ENCODE peak calls at places on chromosome 12, in five cellular contexts. One of them, this sample, is unnamed.

GRCh38 chr12:3218150-3218845 is 141.1 kb downstream of the TSPAN9 start:
- DNase-seq in islet precursor cell: no peak
- DNase-seq in neural crest cell: no peak
- DNase-seq in stomach: peak; percentile 41
- DNase-seq in MM.1S: no peak
- DNase-seq in this sample: peak; percentile 83

GRCh38 chr12:13041224-13041623 is 3.0 kb upstream of the FAM234B start:
- DNase-seq in islet precursor cell: no peak
- DNase-seq in neural crest cell: no peak
- DNase-seq in stomach: no peak
- DNase-seq in MM.1S: no peak
- DNase-seq in this sample: no peak

GRCh38 chr12:100545092-100545491 is 28.4 kb upstream of the GAS2L3 start:
- DNase-seq in islet precursor cell: no peak
- DNase-seq in neural crest cell: no peak
- DNase-seq in stomach: no peak
- DNase-seq in MM.1S: no peak
- DNase-seq in this sample: no peak

GRCh38 chr12:16880864-16881285 is 274.9 kb upstream of the LMO3 start:
- DNase-seq in islet precursor cell: no peak
- DNase-seq in neural crest cell: no peak
- DNase-seq in stomach: peak; percentile 33
- DNase-seq in MM.1S: no peak
- DNase-seq in this sample: no peak

GRCh38 chr12:123997033-123997822 is 24.2 kb downstream of the ZNF664 start:
- DNase-seq in islet precursor cell: no peak
- DNase-seq in neural crest cell: no peak
- DNase-seq in stomach: no peak
- DNase-seq in MM.1S: no peak
- DNase-seq in this sample: no peak

GRCh38 chr12:6821271-6821673 is 349 bp upstream of the GPR162 start:
- DNase-seq in islet precursor cell: peak; percentile 94
- DNase-seq in neural crest cell: no peak
- DNase-seq in stomach: peak; percentile 43
- DNase-seq in MM.1S: no peak
- DNase-seq in this sample: peak; percentile 93

GRCh38 chr12:103698752-103699540 is 111.9 kb downstream of the STAB2 start:
- DNase-seq in islet precursor cell: no peak
- DNase-seq in neural crest cell: no peak
- DNase-seq in stomach: no peak
- DNase-seq in MM.1S: no peak
- DNase-seq in this sample: no peak

GRCh38 chr12:66176525-66176924 is 6.7 kb upstream of the TMBIM4 start:
- DNase-seq in islet precursor cell: no peak
- DNase-seq in neural crest cell: no peak
- DNase-seq in stomach: no peak
- DNase-seq in MM.1S: no peak
- DNase-seq in this sample: no peak

GRCh38 chr12:47387991-47388390 is 308.2 kb upstream of the AMIGO2 start:
- DNase-seq in islet precursor cell: no peak
- DNase-seq in neural crest cell: no peak
- DNase-seq in stomach: no peak
- DNase-seq in MM.1S: no peak
- DNase-seq in this sample: no peak

GRCh38 chr12:53251477-53252348 is 16.4 kb upstream of the ESPL1 start:
- DNase-seq in islet precursor cell: peak; percentile 96
- DNase-seq in neural crest cell: peak; percentile 64
- DNase-seq in stomach: peak; percentile 76
- DNase-seq in MM.1S: peak; percentile 84
- DNase-seq in this sample: peak; percentile 95

GRCh38 chr12:40375076-40375475 is 150.3 kb downstream of the LRRK2 start:
- DNase-seq in islet precursor cell: no peak
- DNase-seq in neural crest cell: no peak
- DNase-seq in stomach: no peak
- DNase-seq in MM.1S: no peak
- DNase-seq in this sample: no peak

GRCh38 chr12:93785262-93786010 is 108.3 kb downstream of the CRADD start:
- DNase-seq in islet precursor cell: peak; percentile 97
- DNase-seq in neural crest cell: no peak
- DNase-seq in stomach: no peak
- DNase-seq in MM.1S: no peak
- DNase-seq in this sample: no peak

GRCh38 chr12:110007874-110008273 is 8.6 kb downstream of the ANKRD13A start:
- DNase-seq in islet precursor cell: no peak
- DNase-seq in neural crest cell: no peak
- DNase-seq in stomach: no peak
- DNase-seq in MM.1S: no peak
- DNase-seq in this sample: no peak

GRCh38 chr12:74415633-74416032 is 122.0 kb upstream of the ATXN7L3B start:
- DNase-seq in islet precursor cell: no peak
- DNase-seq in neural crest cell: no peak
- DNase-seq in stomach: no peak
- DNase-seq in MM.1S: peak; percentile 53
- DNase-seq in this sample: no peak

GRCh38 chr12:115998119-115998633 is 279.3 kb downstream of the MED13L start:
- DNase-seq in islet precursor cell: peak; percentile 76
- DNase-seq in neural crest cell: no peak
- DNase-seq in stomach: no peak
- DNase-seq in MM.1S: peak; percentile 21
- DNase-seq in this sample: no peak

GRCh38 chr12:56839489-56840442 is 76.6 kb downstream of the HSD17B6 start:
- DNase-seq in islet precursor cell: peak; percentile 86
- DNase-seq in neural crest cell: peak; percentile 30
- DNase-seq in stomach: peak; percentile 29
- DNase-seq in MM.1S: peak; percentile 55
- DNase-seq in this sample: no peak

GRCh38 chr12:43370299-43370698 is 181.7 kb downstream of the ADAMTS20 start:
- DNase-seq in islet precursor cell: no peak
- DNase-seq in neural crest cell: no peak
- DNase-seq in stomach: no peak
- DNase-seq in MM.1S: no peak
- DNase-seq in this sample: no peak

GRCh38 chr12:47534695-47535094 is 171.1 kb downstream of the RPAP3 start:
- DNase-seq in islet precursor cell: no peak
- DNase-seq in neural crest cell: no peak
- DNase-seq in stomach: no peak
- DNase-seq in MM.1S: peak; percentile 12
- DNase-seq in this sample: no peak

GRCh38 chr12:121279507-121279915 is 17.0 kb downstream of the CAMKK2 start:
- DNase-seq in islet precursor cell: no peak
- DNase-seq in neural crest cell: no peak
- DNase-seq in stomach: no peak
- DNase-seq in MM.1S: no peak
- DNase-seq in this sample: peak; percentile 89

This sample was measured in lower leg skin.